ENCODE peak calls at places on chromosomes 6 and 20, in five cellular contexts. One of them, this sample, is unnamed.

GRCh38 chr6:89794324-89794723 is 25.3 kb downstream of the MDN1 start:
- DNase-seq in HEK293T: no peak
- DNase-seq in HepG2: no peak
- DNase-seq in WTC11: no peak
- DNase-seq in K562: no peak
- DNase-seq in this sample: no peak

GRCh38 chr6:84455630-84456029 is 228.2 kb upstream of the CEP162 start:
- DNase-seq in HepG2: no peak
- DNase-seq in K562: no peak
- DNase-seq in WTC11: no peak
- DNase-seq in HEK293T: no peak
- DNase-seq in this sample: no peak

GRCh38 chr6:84103029-84103428 is 69.5 kb downstream of the MRAP2 start:
- DNase-seq in K562: no peak
- DNase-seq in HEK293T: no peak
- DNase-seq in HepG2: no peak
- DNase-seq in WTC11: no peak
- DNase-seq in this sample: no peak

GRCh38 chr6:39357998-39358686 is 35.6 kb upstream of the KCNK16 start:
- DNase-seq in HepG2: no peak
- DNase-seq in HEK293T: no peak
- DNase-seq in K562: no peak
- DNase-seq in WTC11: no peak
- DNase-seq in this sample: no peak

GRCh38 chr20:43804781-43805180 is 78.0 kb upstream of the GTSF1L start:
- DNase-seq in HepG2: no peak
- DNase-seq in K562: no peak
- DNase-seq in WTC11: no peak
- DNase-seq in HEK293T: no peak
- DNase-seq in this sample: no peak

GRCh38 chr6:119541132-119541905 is 191.8 kb upstream of the MAN1A1 start:
- DNase-seq in HepG2: no peak
- DNase-seq in WTC11: no peak
- DNase-seq in HEK293T: no peak
- DNase-seq in K562: no peak
- DNase-seq in this sample: peak

GRCh38 chr6:68677119-68677518 is 42.0 kb downstream of the ADGRB3 start:
- DNase-seq in HEK293T: no peak
- DNase-seq in K562: no peak
- DNase-seq in WTC11: no peak
- DNase-seq in HepG2: no peak
- DNase-seq in this sample: no peak

GRCh38 chr20:24489193-24489592 is 19.8 kb downstream of the SYNDIG1 start:
- DNase-seq in HepG2: no peak
- DNase-seq in WTC11: no peak
- DNase-seq in HEK293T: no peak
- DNase-seq in K562: no peak
- DNase-seq in this sample: no peak

GRCh38 chr20:10788877-10789276 is 115.1 kb upstream of the JAG1 start:
- DNase-seq in WTC11: no peak
- DNase-seq in K562: no peak
- DNase-seq in HepG2: no peak
- DNase-seq in HEK293T: no peak
- DNase-seq in this sample: no peak
- TF ChIP-seq SP1 in WTC11: no peak
- TF ChIP-seq SP1 in K562: no peak
- TF ChIP-seq SP1 in HepG2: no peak
- TF ChIP-seq SP1 in HEK293T: no peak
- TF ChIP-seq SP1 in this sample: no peak

GRCh38 chr20:38331814-38332213 is 14.5 kb upstream of the LBP start:
- DNase-seq in HEK293T: no peak
- DNase-seq in K562: no peak
- DNase-seq in HepG2: no peak
- DNase-seq in WTC11: no peak
- DNase-seq in this sample: no peak

GRCh38 chr20:38331245-38331644 is 15.0 kb upstream of the LBP start:
- DNase-seq in HEK293T: no peak
- DNase-seq in WTC11: no peak
- DNase-seq in K562: no peak
- DNase-seq in HepG2: no peak
- DNase-seq in this sample: no peak

GRCh38 chr20:38330638-38331037 is 15.6 kb upstream of the LBP start:
- DNase-seq in K562: no peak
- DNase-seq in HepG2: peak
- DNase-seq in HEK293T: no peak
- DNase-seq in WTC11: no peak
- DNase-seq in this sample: no peak

GRCh38 chr20:38337561-38338140 is 8.6 kb upstream of the LBP start:
- DNase-seq in WTC11: peak
- DNase-seq in K562: peak
- DNase-seq in HEK293T: peak
- DNase-seq in HepG2: peak
- DNase-seq in this sample: peak

DNA sequence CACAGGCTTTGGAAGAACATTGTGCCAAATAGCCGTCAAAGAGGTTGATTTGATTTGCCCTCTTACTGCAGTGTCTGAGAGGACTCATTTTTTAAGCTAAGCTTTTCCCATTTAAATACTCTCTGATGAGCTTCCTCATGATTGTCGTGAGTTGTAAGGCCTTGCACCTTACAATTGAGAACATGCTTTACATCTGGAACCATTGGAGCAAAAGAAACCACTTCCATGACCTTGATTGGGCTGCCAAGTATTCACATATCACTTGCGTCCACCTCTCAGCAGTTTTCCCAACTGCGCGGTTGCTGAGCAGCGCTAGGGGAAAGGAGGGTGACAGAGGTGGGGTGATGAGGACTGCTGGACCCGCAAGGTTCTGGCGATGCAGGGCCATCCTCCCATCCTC is 12.3 kb upstream of the LBP start:
- DNase-seq in K562: no peak
- DNase-seq in HepG2: no peak
- DNase-seq in HEK293T: no peak
- DNase-seq in WTC11: no peak
- DNase-seq in this sample: no peak
- TF ChIP-seq SP1 in K562: no peak
- TF ChIP-seq SP1 in HepG2: no peak
- TF ChIP-seq SP1 in HEK293T: no peak
- TF ChIP-seq SP1 in WTC11: no peak
- TF ChIP-seq SP1 in this sample: no peak

DNA sequence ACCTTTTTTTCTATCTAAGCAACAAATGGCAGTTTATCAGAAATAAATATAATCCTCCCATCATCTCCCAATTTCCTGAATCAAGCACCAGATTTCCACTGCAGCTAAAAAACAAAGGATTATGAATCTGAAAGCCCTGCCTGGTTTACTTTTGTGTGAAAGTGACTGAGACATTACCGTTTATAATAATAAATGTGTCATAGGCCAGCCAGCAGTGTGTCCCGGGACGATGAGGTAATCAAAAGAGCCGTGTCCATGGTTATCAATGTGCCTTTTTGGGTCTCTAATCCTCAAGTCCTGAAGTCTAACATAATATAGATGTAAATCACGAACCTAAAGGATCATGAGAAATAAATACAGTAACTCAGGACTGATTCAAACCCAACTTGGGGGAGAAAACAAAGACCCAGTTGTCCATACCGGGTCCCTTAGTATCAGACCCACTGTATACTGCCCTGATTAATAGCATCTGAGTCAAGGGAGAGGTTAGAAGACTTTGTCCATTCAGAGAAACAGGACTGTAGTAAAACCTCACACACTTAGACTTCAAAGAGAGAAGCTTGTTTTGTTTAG is 149.1 kb downstream of the SASH1 start:
- DNase-seq in HEK293T: no peak
- DNase-seq in K562: no peak
- DNase-seq in HepG2: no peak
- DNase-seq in WTC11: no peak
- DNase-seq in this sample: no peak
- TF ChIP-seq SP1 in HEK293T: no peak
- TF ChIP-seq SP1 in K562: no peak
- TF ChIP-seq SP1 in HepG2: no peak
- TF ChIP-seq SP1 in WTC11: no peak
- TF ChIP-seq SP1 in this sample: no peak

GRCh38 chr6:168703970-168704369 is 263.0 kb downstream of the SMOC2 start:
- DNase-seq in HEK293T: no peak
- DNase-seq in WTC11: no peak
- DNase-seq in HepG2: no peak
- DNase-seq in K562: no peak
- DNase-seq in this sample: no peak

GRCh38 chr6:168699631-168700315 is 258.8 kb downstream of the SMOC2 start:
- DNase-seq in HEK293T: no peak
- DNase-seq in K562: no peak
- DNase-seq in HepG2: no peak
- DNase-seq in WTC11: no peak
- DNase-seq in this sample: no peak

GRCh38 chr6:168704678-168705077 is 263.7 kb downstream of the SMOC2 start:
- DNase-seq in HEK293T: no peak
- DNase-seq in HepG2: no peak
- DNase-seq in WTC11: no peak
- DNase-seq in K562: no peak
- DNase-seq in this sample: no peak

GRCh38 chr6:168698923-168699322 is 257.9 kb downstream of the SMOC2 start:
- DNase-seq in K562: no peak
- DNase-seq in WTC11: no peak
- DNase-seq in HEK293T: no peak
- DNase-seq in HepG2: no peak
- DNase-seq in this sample: no peak

GRCh38 chr6:168700880-168701279 is 259.9 kb downstream of the SMOC2 start:
- DNase-seq in WTC11: no peak
- DNase-seq in HEK293T: no peak
- DNase-seq in HepG2: no peak
- DNase-seq in K562: no peak
- DNase-seq in this sample: no peak
- TF ChIP-seq SP1 in WTC11: no peak
- TF ChIP-seq SP1 in HEK293T: no peak
- TF ChIP-seq SP1 in HepG2: no peak
- TF ChIP-seq SP1 in K562: no peak
- TF ChIP-seq SP1 in this sample: no peak

GRCh38 chr20:38255389-38255788 is 5.1 kb downstream of the KIAA1755 start:
- DNase-seq in WTC11: no peak
- DNase-seq in K562: no peak
- DNase-seq in HepG2: no peak
- DNase-seq in HEK293T: no peak
- DNase-seq in this sample: no peak

GRCh38 chr20:38250607-38251006 is 9.9 kb downstream of the KIAA1755 start:
- DNase-seq in HepG2: no peak
- DNase-seq in HEK293T: no peak
- DNase-seq in K562: peak
- DNase-seq in WTC11: no peak
- DNase-seq in this sample: no peak

GRCh38 chr20:38256021-38256420 is 4.5 kb downstream of the KIAA1755 start:
- DNase-seq in WTC11: no peak
- DNase-seq in HEK293T: no peak
- DNase-seq in HepG2: no peak
- DNase-seq in K562: no peak
- DNase-seq in this sample: no peak

GRCh38 chr20:38249536-38250310 is 10.8 kb downstream of the KIAA1755 start:
- DNase-seq in HepG2: no peak
- DNase-seq in HEK293T: no peak
- DNase-seq in K562: no peak
- DNase-seq in WTC11: no peak
- DNase-seq in this sample: no peak

GRCh38 chr20:38252292-38253288 is 7.9 kb downstream of the KIAA1755 start:
- DNase-seq in WTC11: no peak
- DNase-seq in K562: no peak
- DNase-seq in HEK293T: no peak
- DNase-seq in HepG2: no peak
- DNase-seq in this sample: no peak
- TF ChIP-seq SP1 in WTC11: no peak
- TF ChIP-seq SP1 in K562: no peak
- TF ChIP-seq SP1 in HEK293T: no peak
- TF ChIP-seq SP1 in HepG2: no peak
- TF ChIP-seq SP1 in this sample: no peak

GRCh38 chr20:2557873-2558580 is 21.7 kb downstream of the TMC2 start:
- DNase-seq in K562: no peak
- DNase-seq in HEK293T: no peak
- DNase-seq in HepG2: no peak
- DNase-seq in WTC11: no peak
- DNase-seq in this sample: no peak

GRCh38 chr20:2563116-2563515 is 26.7 kb downstream of the TMC2 start:
- DNase-seq in HEK293T: no peak
- DNase-seq in K562: no peak
- DNase-seq in WTC11: no peak
- DNase-seq in HepG2: no peak
- DNase-seq in this sample: no peak

GRCh38 chr20:2558581-2559301 is 22.4 kb downstream of the TMC2 start:
- DNase-seq in WTC11: peak
- DNase-seq in K562: no peak
- DNase-seq in HepG2: no peak
- DNase-seq in HEK293T: no peak
- DNase-seq in this sample: no peak

GRCh38 chr20:2559641-2560040 is 23.3 kb downstream of the TMC2 start:
- DNase-seq in HEK293T: no peak
- DNase-seq in HepG2: no peak
- DNase-seq in WTC11: no peak
- DNase-seq in K562: no peak
- DNase-seq in this sample: no peak
- TF ChIP-seq SP1 in HEK293T: no peak
- TF ChIP-seq SP1 in HepG2: no peak
- TF ChIP-seq SP1 in WTC11: no peak
- TF ChIP-seq SP1 in K562: no peak
- TF ChIP-seq SP1 in this sample: no peak

DNA sequence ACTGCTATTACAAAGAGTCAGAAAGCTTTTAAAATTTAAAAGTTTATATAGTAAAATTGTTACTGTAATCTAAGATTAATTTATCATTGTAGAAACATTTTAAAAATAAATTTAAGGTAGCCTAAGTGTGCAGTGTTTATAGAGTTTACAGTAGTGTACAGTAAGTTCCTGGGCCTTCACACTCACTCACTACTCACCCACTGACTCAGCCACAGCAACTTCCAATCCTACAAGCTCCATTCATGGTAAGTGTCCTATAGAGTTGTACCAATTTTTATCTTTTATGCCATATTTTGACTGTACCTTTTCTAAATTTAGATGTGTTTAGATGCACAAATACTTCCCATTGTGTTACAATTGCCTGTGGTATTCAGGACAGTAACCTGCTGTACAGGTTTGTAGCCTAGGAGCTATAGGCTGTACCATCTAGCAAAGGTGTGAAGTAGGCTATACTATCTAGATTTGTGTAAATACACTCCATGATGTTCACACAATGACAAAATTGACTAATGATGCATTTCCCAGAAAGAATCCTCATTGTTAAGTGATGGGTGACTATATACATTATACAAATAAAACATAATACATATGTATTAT is 10.2 kb upstream of the TMEM170B start:
- DNase-seq in K562: no peak
- DNase-seq in WTC11: no peak
- DNase-seq in HepG2: no peak
- DNase-seq in HEK293T: no peak
- DNase-seq in this sample: no peak
- TF ChIP-seq SP1 in K562: no peak
- TF ChIP-seq SP1 in WTC11: no peak
- TF ChIP-seq SP1 in HepG2: no peak
- TF ChIP-seq SP1 in HEK293T: no peak
- TF ChIP-seq SP1 in this sample: no peak

DNA sequence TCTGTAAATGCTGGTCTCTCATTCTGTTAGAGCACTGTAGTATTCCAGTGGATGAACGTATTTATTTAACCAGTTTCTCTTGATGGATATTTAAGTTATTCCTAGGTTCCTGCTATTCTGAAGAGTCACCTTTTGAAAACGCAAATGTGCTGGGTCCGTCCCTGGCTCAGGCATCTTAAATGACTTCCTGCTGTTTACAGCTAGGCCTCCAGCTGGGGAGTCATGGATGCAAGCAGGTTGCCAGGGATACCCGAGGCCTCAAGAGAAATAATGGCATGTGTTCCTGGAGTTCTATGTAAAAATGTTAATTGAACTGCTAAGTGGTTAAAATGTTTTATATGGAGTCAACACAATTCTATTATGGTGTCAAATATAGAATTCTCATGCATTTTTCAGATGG is 61.0 kb upstream of the TGM3 start:
- DNase-seq in WTC11: peak
- DNase-seq in HEK293T: peak
- DNase-seq in HepG2: no peak
- DNase-seq in K562: no peak
- DNase-seq in this sample: no peak
- TF ChIP-seq SP1 in WTC11: no peak
- TF ChIP-seq SP1 in HEK293T: no peak
- TF ChIP-seq SP1 in HepG2: no peak
- TF ChIP-seq SP1 in K562: no peak
- TF ChIP-seq SP1 in this sample: no peak